ENCODE peak calls at places on chromosomes 5 and 9, in four cellular contexts. Y is tibial artery, H is OCI-LY7, A is uterus. E is an unnamed sample.

GRCh38 chr5:78467744-78468357 is 107.4 kb downstream of the SCAMP1 start:
- DNase-seq in Y (no peak), H (peak), A (no peak), E (no peak)

GRCh38 chr5:91170266-91170665 is 212.9 kb downstream of the ARRDC3 start:
- DNase-seq in Y (no peak), H (no peak), A (no peak), E (no peak)

GRCh38 chr5:157050050-157050449 is 8.9 kb downstream of the HAVCR1 start:
- DNase-seq in Y (no peak), H (no peak), A (no peak), E (no peak)

GRCh38 chr9:119370816-119371215 is 1.6 kb upstream of the BRINP1 start:
- DNase-seq in Y (no peak), H (peak), A (no peak), E (no peak)

GRCh38 chr5:2149196-2149541 is 266.4 kb upstream of the IRX4 start:
- DNase-seq in Y (no peak), H (no peak), A (no peak), E (no peak)

GRCh38 chr9:4844439-4844838 is 51.7 kb downstream of the RCL1 start:
- DNase-seq in Y (no peak), H (no peak), A (no peak), E (no peak)

GRCh38 chr5:128844354-128844923 is 120.8 kb upstream of the SLC27A6 start:
- DNase-seq in Y (no peak), H (no peak), A (no peak), E (no peak)

GRCh38 chr9:93081931-93082330 is 14.1 kb upstream of the CARD19 start:
- DNase-seq in Y (peak), H (no peak), A (peak), E (no peak)

GRCh38 chr5:36156619-36157018 is 4.7 kb downstream of the SKP2 start:
- DNase-seq in Y (no peak), H (no peak), A (no peak), E (no peak)

GRCh38 chr9:98791147-98792095 is 4.9 kb downstream of the ANKS6 start:
- DNase-seq in Y (peak), H (peak), A (peak), E (peak)

GRCh38 chr9:135604437-135605237 is 34.7 kb downstream of the GLT6D1 start:
- DNase-seq in Y (peak), H (no peak), A (peak), E (peak)

GRCh38 chr9:2469681-2470141 is 151.9 kb upstream of the VLDLR start:
- DNase-seq in Y (no peak), H (peak), A (peak), E (no peak)

GRCh38 chr5:120055858-120056257 is 408.2 kb upstream of the PRR16 start:
- DNase-seq in Y (no peak), H (no peak), A (no peak), E (no peak)

GRCh38 chr5:148909766-148910165 is 83.4 kb downstream of the ADRB2 start:
- DNase-seq in Y (no peak), H (no peak), A (no peak), E (no peak)

GRCh38 chr5:107925195-107925594 is 254.5 kb upstream of the EFNA5 start:
- DNase-seq in Y (no peak), H (no peak), A (no peak), E (no peak)

GRCh38 chr9:111928342-111928720 is 31.7 kb downstream of the UGCG start:
- DNase-seq in Y (no peak), H (no peak), A (no peak), E (no peak)
- TF ChIP-seq CTCF in Y (no peak), H (no peak), A (no peak), E (no peak)

DNA sequence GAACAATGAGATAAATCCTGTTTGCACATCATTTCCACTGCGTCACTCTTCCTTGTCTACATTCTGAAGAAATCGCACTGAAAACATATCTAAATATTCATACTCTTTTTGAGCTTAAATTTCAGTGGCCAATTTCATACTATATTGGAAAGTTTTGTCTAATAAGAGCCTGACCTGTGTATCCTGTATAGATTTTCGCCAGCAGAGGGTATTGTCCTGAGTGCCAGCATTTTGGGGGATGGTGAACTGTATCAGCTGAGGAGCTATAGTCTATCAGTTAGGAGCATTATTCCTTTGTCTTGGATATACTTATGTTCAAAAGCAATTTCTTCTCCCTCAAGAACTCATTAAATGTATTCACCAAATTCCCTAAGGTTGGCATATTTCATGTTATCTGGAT is 102.3 kb downstream of the SEMA6A start:
- DNase-seq in Y (no peak), H (no peak), A (no peak), E (no peak)
- TF ChIP-seq CTCF in Y (no peak), H (peak), A (no peak), E (peak)

DNA sequence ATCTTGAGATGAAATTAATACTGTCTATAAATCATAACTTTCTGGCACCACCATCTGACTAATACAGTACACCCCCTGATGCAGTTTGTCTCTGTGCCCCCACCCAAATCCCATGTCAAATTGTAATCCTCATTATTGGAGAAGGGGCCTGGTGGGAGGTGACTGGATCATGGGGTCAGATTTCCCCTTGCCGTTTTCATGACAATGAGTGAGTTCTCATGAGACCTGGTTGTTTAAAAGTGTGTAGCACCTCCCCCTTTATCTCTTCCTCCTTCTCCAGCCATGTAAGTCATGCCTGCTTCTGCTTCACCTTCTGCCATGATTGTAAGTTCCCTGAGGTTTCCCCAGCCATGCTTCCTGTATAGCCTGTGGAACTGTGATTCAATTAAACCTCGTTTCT is 78.7 kb upstream of the CDH6 start:
- DNase-seq in Y (no peak), H (no peak), A (no peak), E (no peak)
- TF ChIP-seq CTCF in Y (no peak), H (no peak), A (no peak), E (no peak)

GRCh38 chr5:115842089-115842881 is 550 bp downstream of the AP3S1 start:
- DNase-seq in Y (no peak), H (peak), A (no peak), E (no peak)
- TF ChIP-seq CTCF in Y (no peak), H (peak), A (peak), E (peak)